ENCODE peak calls at places on chromosomes 5 and 9, in four cellular contexts. O is NB4, T is coronary artery, H is astrocyte. D is an unnamed sample.

GRCh38 chr5:167802755-167803431 is 488.6 kb upstream of the WWC1 start:
- DNase-seq in H (peak; percentile 52), O (no peak), T (no peak), D (no peak)

GRCh38 chr9:112176410-112177010 is 1.4 kb upstream of the SUSD1 start:
- DNase-seq in O (no peak), H (no peak), T (no peak), D (no peak)

GRCh38 chr5:17910318-17910717 is 276.1 kb downstream of the TAF11L14 start:
- DNase-seq in O (peak; percentile 51), T (no peak), H (peak; percentile 3), D (no peak)

GRCh38 chr9:98575379-98576346 is 133.1 kb downstream of the GABBR2 start:
- DNase-seq in O (peak; percentile 97), H (peak; percentile 94), T (no peak), D (peak; percentile 1)

GRCh38 chr9:132983814-132984201 is 5.3 kb downstream of the GFI1B start:
- DNase-seq in H (no peak), O (no peak), T (no peak), D (no peak)

GRCh38 chr5:179427676-179428056 is 82.4 kb upstream of the ADAMTS2 start:
- DNase-seq in H (no peak), O (no peak), T (no peak), D (no peak)

GRCh38 chr9:16335788-16336580 is 534.5 kb downstream of the BNC2 start:
- DNase-seq in H (peak; percentile 100), T (peak; percentile 88), O (peak; percentile 65), D (peak; percentile 97)

GRCh38 chr9:36023260-36024048 is 13.3 kb upstream of the RECK start:
- DNase-seq in O (peak; percentile 60), T (no peak), H (peak; percentile 47), D (no peak)

GRCh38 chr5:8845316-8845715 is 700.6 kb downstream of the SEMA5A start:
- DNase-seq in H (peak; percentile 25), T (no peak), O (no peak), D (no peak)

GRCh38 chr9:74220327-74220726 is 276.8 kb upstream of the RORB start:
- DNase-seq in T (no peak), H (no peak), O (no peak), D (no peak)

GRCh38 chr9:109117856-109118801 is 1.6 kb downstream of the TMEM245 start:
- DNase-seq in O (peak; percentile 87), T (no peak), H (peak; percentile 83), D (no peak)

GRCh38 chr5:42908509-42909488 is 97.1 kb upstream of the SELENOP start:
- DNase-seq in T (peak; percentile 89), O (peak; percentile 88), H (peak; percentile 58), D (peak; percentile 69)

GRCh38 chr9:125544988-125545651 is 161.9 kb downstream of the MAPKAP1 start:
- DNase-seq in O (no peak), T (peak; percentile 79), H (peak; percentile 94), D (peak; percentile 64)

GRCh38 chr5:128436825-128437224 is 101.2 kb downstream of the FBN2 start:
- DNase-seq in H (peak; percentile 75), T (no peak), O (no peak), D (peak; percentile 23)

GRCh38 chr5:135034963-135035677 is 1.1 kb upstream of the PITX1 start:
- DNase-seq in O (no peak), H (no peak), T (no peak), D (no peak)

GRCh38 chr5:171425596-171426244 is 6.3 kb downstream of the FGF18 start:
- DNase-seq in T (no peak), O (no peak), H (no peak), D (no peak)

GRCh38 chr5:139795074-139796001 is at the start of gene PSD2:
- DNase-seq in H (no peak), O (no peak), T (no peak), D (no peak)

GRCh38 chr9:86287013-86287412 is 4.7 kb upstream of the ISCA1 start:
- DNase-seq in T (no peak), O (peak; percentile 68), H (peak; percentile 47), D (no peak)

GRCh38 chr9:130962418-130963316 is 23.6 kb upstream of the FIBCD1 start:
- DNase-seq in T (peak; percentile 81), H (peak; percentile 95), O (no peak), D (peak; percentile 65)

GRCh38 chr9:96655198-96655851 is at the start of gene PRXL2C:
- DNase-seq in T (peak; percentile 91), O (peak; percentile 67), H (peak; percentile 51), D (peak; percentile 59)

GRCh38 chr9:120564589-120564988 is 15.4 kb downstream of the CDK5RAP2 start:
- DNase-seq in T (no peak), O (no peak), H (no peak), D (no peak)

GRCh38 chr5:1514027-1514818 is 9.5 kb downstream of the LPCAT1 start:
- DNase-seq in H (no peak), O (no peak), T (peak; percentile 56), D (no peak)

GRCh38 chr9:12774861-12775367 is at the start of gene LURAP1L:
- DNase-seq in H (peak; percentile 75), O (no peak), T (peak; percentile 75), D (peak; percentile 69)

GRCh38 chr5:124698774-124699173 is 47.7 kb downstream of the ZNF608 start:
- DNase-seq in H (peak; percentile 67), T (no peak), O (no peak), D (no peak)

GRCh38 chr9:70101265-70101664 is 57.6 kb downstream of the MAMDC2 start:
- DNase-seq in O (no peak), T (no peak), H (peak; percentile 65), D (no peak)

GRCh38 chr9:111098661-111099060 is 60.4 kb upstream of the LPAR1 start:
- DNase-seq in H (no peak), O (no peak), T (no peak), D (no peak)

GRCh38 chr9:22116751-22117150 is 107.6 kb upstream of the CDKN2B start:
- DNase-seq in T (no peak), O (no peak), H (no peak), D (no peak)

GRCh38 chr9:22118810-22119479 is 109.8 kb upstream of the CDKN2B start:
- DNase-seq in T (no peak), O (no peak), H (no peak), D (no peak)

GRCh38 chr9:22120595-22120994 is 111.5 kb upstream of the CDKN2B start:
- DNase-seq in O (no peak), T (no peak), H (no peak), D (no peak)

GRCh38 chr9:22117511-22118388 is 108.6 kb upstream of the CDKN2B start:
- DNase-seq in O (no peak), T (no peak), H (peak; percentile 84), D (no peak)

GRCh38 chr9:22119537-22120167 is 110.5 kb upstream of the CDKN2B start:
- DNase-seq in T (no peak), H (no peak), O (no peak), D (no peak)
- TF ChIP-seq CTCF in T (no peak), H (peak; percentile 51), O (no peak), D (peak; percentile 57)

GRCh38 chr9:107155244-107155817 is 127.7 kb upstream of the RAD23B start:
- DNase-seq in T (no peak), H (no peak), O (no peak), D (no peak)

GRCh38 chr9:107154766-107155165 is 128.3 kb upstream of the RAD23B start:
- DNase-seq in O (no peak), H (no peak), T (no peak), D (no peak)

GRCh38 chr9:107154291-107154690 is 128.8 kb upstream of the RAD23B start:
- DNase-seq in H (no peak), T (no peak), O (no peak), D (no peak)

GRCh38 chr9:107161338-107161737 is 121.7 kb upstream of the RAD23B start:
- DNase-seq in H (no peak), O (no peak), T (no peak), D (no peak)

GRCh38 chr9:107158321-107158720 is 124.8 kb upstream of the RAD23B start:
- DNase-seq in O (peak; percentile 16), T (no peak), H (no peak), D (no peak)
- TF ChIP-seq CTCF in O (peak; percentile 28), T (no peak), H (peak; percentile 35), D (peak; percentile 43)

GRCh38 chr9:117622347-117622746 is 81.9 kb upstream of the TLR4 start:
- DNase-seq in H (no peak), T (no peak), O (peak; percentile 18), D (no peak)
- TF ChIP-seq CTCF in H (no peak), T (no peak), O (peak; percentile 24), D (no peak)

GRCh38 chr5:79255786-79256557 is 20.0 kb downstream of the JMY start:
- DNase-seq in O (no peak), T (no peak), H (peak; percentile 5), D (no peak)
- TF ChIP-seq CTCF in O (peak; percentile 36), T (no peak), H (peak; percentile 51), D (peak; percentile 69)

GRCh38 chr5:131357739-131358561 is 94.1 kb downstream of the CDC42SE2 start:
- DNase-seq in H (no peak), O (no peak), T (no peak), D (no peak)
- TF ChIP-seq CTCF in H (no peak), O (no peak), T (no peak), D (no peak)

GRCh38 chr9:136264803-136265405 is 19.3 kb upstream of the QSOX2 start:
- DNase-seq in T (no peak), H (no peak), O (no peak), D (no peak)

GRCh38 chr9:136262671-136263178 is 17.1 kb upstream of the QSOX2 start:
- DNase-seq in O (no peak), H (no peak), T (no peak), D (no peak)

GRCh38 chr9:136261686-136262430 is 16.2 kb upstream of the QSOX2 start:
- DNase-seq in T (no peak), O (no peak), H (no peak), D (no peak)

GRCh38 chr9:136265561-136266355 is 20.1 kb upstream of the QSOX2 start:
- DNase-seq in H (no peak), T (no peak), O (no peak), D (no peak)

DNA sequence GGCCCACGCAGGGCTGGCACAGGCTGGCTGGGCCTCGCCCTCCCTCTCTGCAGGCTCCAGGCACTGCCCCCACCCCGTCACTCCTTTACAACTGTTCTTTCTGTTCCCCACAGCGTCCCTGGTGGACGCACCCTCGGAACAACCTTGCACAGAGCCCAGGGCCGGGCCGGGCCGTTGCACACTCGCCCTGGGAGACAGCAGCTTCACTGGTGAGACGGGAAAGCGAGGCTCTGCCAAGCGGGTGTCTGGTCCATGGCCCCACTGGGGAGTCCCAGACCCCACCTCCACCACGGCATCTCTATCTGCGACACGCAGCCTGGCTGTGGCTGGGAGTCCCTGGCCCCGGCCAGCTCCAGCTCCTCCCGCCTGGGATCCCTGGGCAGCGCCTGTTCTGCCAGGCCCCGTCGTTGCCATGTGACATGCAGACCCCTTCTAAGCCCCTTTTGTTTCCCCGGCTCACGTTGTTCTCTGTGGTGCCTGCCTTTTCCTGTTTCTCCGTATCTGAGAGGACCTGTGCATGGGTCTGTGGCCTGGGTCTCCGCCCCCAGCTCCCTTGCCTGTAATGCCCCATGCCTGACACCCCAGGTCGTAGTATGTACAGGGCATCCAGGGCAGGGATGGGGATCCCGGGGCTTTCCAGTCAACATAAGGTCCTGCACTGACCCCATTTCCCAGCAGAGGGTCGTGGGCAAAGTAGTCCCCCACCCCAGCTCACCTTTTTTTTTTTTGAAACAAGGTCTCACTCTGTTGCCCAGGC is 18.6 kb upstream of the QSOX2 start:
- DNase-seq in H (no peak), O (no peak), T (no peak), D (no peak)
- TF ChIP-seq CTCF in H (no peak), O (no peak), T (no peak), D (no peak)

GRCh38 chr9:89919171-89919681 is 314.4 kb downstream of the GADD45G start:
- DNase-seq in H (no peak), O (peak; percentile 65), T (no peak), D (no peak)
- TF ChIP-seq CTCF in H (no peak), O (peak; percentile 40), T (no peak), D (no peak)

D was measured in AG09319.